ENCODE peak calls at places on chromosomes 5 and 9, in four cellular contexts. R, O, D and F are unnamed samples.

GRCh38 chr9:94905606-94906005 is 179.1 kb downstream of the AOPEP start:
- DNase-seq in R (no peak), O (no peak), D (no peak), F (no peak)

GRCh38 chr9:116166713-116167112 is 13.1 kb downstream of the PAPPA start:
- DNase-seq in R (no peak), O (no peak), D (peak), F (no peak)

GRCh38 chr5:321233-321725 is at the start of gene AHRR:
- DNase-seq in R (peak), O (no peak), D (peak), F (peak)

GRCh38 chr5:118580959-118581358 is 407.4 kb downstream of the DTWD2 start:
- DNase-seq in R (no peak), O (no peak), D (peak), F (no peak)

GRCh38 chr9:89428901-89429890 is 68.7 kb downstream of the SEMA4D start:
- DNase-seq in R (no peak), O (no peak), D (no peak), F (no peak)

GRCh38 chr5:151004499-151004898 is 15.9 kb upstream of the GPX3 start:
- DNase-seq in R (no peak), O (no peak), D (no peak), F (no peak)

GRCh38 chr9:3224931-3225330 is 300.9 kb downstream of the RFX3 start:
- DNase-seq in R (no peak), O (no peak), D (no peak), F (no peak)

GRCh38 chr9:134995792-134996120 is 78.0 kb upstream of the FCN1 start:
- DNase-seq in R (no peak), O (no peak), D (no peak), F (no peak)

GRCh38 chr5:553874-554273 is 29.6 kb upstream of the SLC9A3 start:
- DNase-seq in R (no peak), O (no peak), D (no peak), F (peak)

GRCh38 chr9:77763566-77763965 is 115.4 kb upstream of the GNA14 start:
- DNase-seq in R (no peak), O (no peak), D (no peak), F (no peak)

GRCh38 chr5:37208883-37209808 is 40.0 kb downstream of the CPLANE1 start:
- DNase-seq in R (peak), O (no peak), D (peak), F (no peak)

GRCh38 chr5:157160001-157160400 is 6.1 kb downstream of the GARIN3 start:
- DNase-seq in R (no peak), O (no peak), D (no peak), F (no peak)

GRCh38 chr5:69209607-69210006 is 20.2 kb downstream of the CENPH start:
- DNase-seq in R (no peak), O (no peak), D (peak), F (no peak)

GRCh38 chr5:172403191-172403794 is 51.0 kb downstream of the SH3PXD2B start:
- DNase-seq in R (peak), O (peak), D (no peak), F (no peak)

GRCh38 chr5:10424124-10424731 is 17.5 kb upstream of the ROPN1L start:
- DNase-seq in R (peak), O (no peak), D (peak), F (peak)

GRCh38 chr5:146290318-146290717 is 48.3 kb upstream of the POU4F3 start:
- DNase-seq in R (no peak), O (no peak), D (no peak), F (no peak)

GRCh38 chr5:137802282-137803210 is 48.4 kb upstream of the HNRNPA0 start:
- DNase-seq in R (no peak), O (no peak), D (no peak), F (no peak)